ENCODE peak calls at places on chromosome 2, in five cellular contexts. W is NCI-H146, J is NCI-H2081, C is psoas muscle, L is T-helper 2 cell. H is an unnamed sample.

GRCh38 chr2:164515030-164515429 is 106.3 kb downstream of the GRB14 start:
- DNase-seq in W (no peak), J (peak), C (no peak), L (no peak), H (no peak)

GRCh38 chr2:206198677-206199076 is 39.0 kb downstream of the EEF1B2 start:
- DNase-seq in W (no peak), J (no peak), C (no peak), L (no peak), H (no peak)

GRCh38 chr2:19850056-19850455 is 51.7 kb downstream of the TTC32 start:
- DNase-seq in W (no peak), J (no peak), C (no peak), L (no peak), H (no peak)

GRCh38 chr2:29225814-29226213 is 110.6 kb downstream of the CLIP4 start:
- DNase-seq in W (no peak), J (no peak), C (peak), L (no peak), H (no peak)

GRCh38 chr2:175175896-175176295 is 5.6 kb downstream of the ATP5MC3 start:
- DNase-seq in W (no peak), J (no peak), C (no peak), L (no peak), H (no peak)

GRCh38 chr2:86476092-86476491 is 34.9 kb downstream of the KDM3A start:
- DNase-seq in W (no peak), J (no peak), C (no peak), L (no peak), H (no peak)

GRCh38 chr2:187129306-187129705 is 280.3 kb upstream of the ZSWIM2 start:
- DNase-seq in W (no peak), J (no peak), C (no peak), L (no peak), H (no peak)

GRCh38 chr2:158191076-158191566 is 89.4 kb downstream of the UPP2 start:
- DNase-seq in W (peak), J (no peak), C (no peak), L (no peak), H (no peak)

GRCh38 chr2:74019516-74019915 is 34.8 kb downstream of the TET3 start:
- DNase-seq in W (no peak), J (no peak), C (no peak), L (no peak), H (no peak)